ENCODE peak calls at places on chromosomes 4 and X, in eight cellular contexts. G is A673, I is midbrain, D is MCF 10A, V is uterus, Y is caudate nucleus, N is NCI-H187 treated with DMSO at 0.1 percent for 48 hours, Z is substantia nigra. K is an unnamed sample.

GRCh38 chr4:1212546-1213335 is 36.2 kb downstream of the CTBP1 start:
- DNase-seq in G (no peak), I (no peak), D (no peak), V (no peak), Y (no peak), N (no peak), Z (no peak), K (no peak)

GRCh38 chrX:64975491-64975890 is 759 bp downstream of the ZC4H2 start:
- DNase-seq in G (no peak), I (peak; percentile 10), D (peak; percentile 36), V (peak; percentile 25), Y (no peak), N (no peak), Z (peak; percentile 14), K (no peak)

GRCh38 chrX:7192871-7193270 is 44.9 kb upstream of the PUDP start:
- DNase-seq in G (no peak), I (no peak), D (no peak), V (no peak), Y (no peak), N (no peak), Z (no peak), K (no peak)

GRCh38 chr4:33381806-33382205 is 2661.6 kb downstream of the PCDH7 start:
- DNase-seq in G (no peak), I (no peak), D (peak; percentile 73), V (no peak), Y (no peak), N (no peak), Z (no peak), K (no peak)

GRCh38 chrX:134000260-134001245 is 15.2 kb upstream of the GPC3 start:
- DNase-seq in G (no peak), I (no peak), D (no peak), V (no peak), Y (no peak), N (no peak), Z (no peak), K (no peak)

GRCh38 chr4:90174622-90175023 is 47.4 kb downstream of the CCSER1 start:
- DNase-seq in G (no peak), I (no peak), D (no peak), V (no peak), Y (no peak), N (no peak), Z (no peak), K (no peak)

GRCh38 chr4:153257151-153257620 is 52.9 kb downstream of the TRIM2 start:
- DNase-seq in G (peak; percentile 89), I (peak; percentile 80), D (no peak), V (peak; percentile 53), Y (peak; percentile 81), N (no peak), Z (peak; percentile 50), K (no peak)

GRCh38 chrX:1111543-1112300 is 100.7 kb downstream of the CRLF2 start:
- DNase-seq in G (no peak), I (no peak), D (no peak), V (no peak), Y (no peak), N (no peak), Z (no peak), K (no peak)

GRCh38 chrX:55908685-55909212 is 191.2 kb downstream of the RRAGB start:
- DNase-seq in G (no peak), I (peak; percentile 6), D (peak; percentile 10), V (no peak), Y (no peak), N (no peak), Z (no peak), K (peak; percentile 8)

GRCh38 chrX:137567474-137568232 is 1.7 kb downstream of the ZIC3 start:
- DNase-seq in G (peak; percentile 58), I (no peak), D (no peak), V (no peak), Y (no peak), N (no peak), Z (no peak), K (no peak)

GRCh38 chr4:1204828-1205591 is 32.6 kb upstream of the SPON2 start:
- DNase-seq in G (no peak), I (no peak), D (no peak), V (peak; percentile 23), Y (no peak), N (no peak), Z (no peak), K (no peak)

GRCh38 chr4:16772366-16772850 is 126.0 kb downstream of the LDB2 start:
- DNase-seq in G (peak; percentile 65), I (no peak), D (no peak), V (no peak), Y (no peak), N (no peak), Z (no peak), K (no peak)

GRCh38 chr4:128604840-128605239 is 204.7 kb upstream of the JADE1 start:
- DNase-seq in G (no peak), I (no peak), D (peak; percentile 39), V (no peak), Y (no peak), N (no peak), Z (no peak), K (no peak)

GRCh38 chr4:8100696-8101095 is 57.9 kb downstream of the ABLIM2 start:
- DNase-seq in G (no peak), I (no peak), D (peak; percentile 85), V (no peak), Y (no peak), N (no peak), Z (no peak), K (no peak)

GRCh38 chr4:153072661-153073060 is 131.6 kb upstream of the TRIM2 start:
- DNase-seq in G (no peak), I (no peak), D (no peak), V (no peak), Y (no peak), N (no peak), Z (no peak), K (no peak)

GRCh38 chrX:152819732-152820131 is 10.8 kb downstream of the CETN2 start:
- DNase-seq in G (no peak), I (no peak), D (peak; percentile 12), V (no peak), Y (no peak), N (no peak), Z (no peak), K (no peak)

GRCh38 chrX:35380808-35381700 is 417.1 kb upstream of the MAGEB16 start:
- DNase-seq in G (peak; percentile 55), I (no peak), D (peak; percentile 56), V (no peak), Y (no peak), N (no peak), Z (no peak), K (no peak)

GRCh38 chrX:149539283-149540132 is 1.3 kb upstream of the EOLA1 start:
- DNase-seq in G (peak; percentile 91), I (peak; percentile 65), D (peak; percentile 85), V (peak; percentile 89), Y (peak; percentile 91), N (peak; percentile 99), Z (peak; percentile 85), K (peak; percentile 72)

GRCh38 chr4:48931459-48931858 is 24.9 kb upstream of the OCIAD2 start:
- DNase-seq in G (no peak), I (no peak), D (no peak), V (no peak), Y (no peak), N (no peak), Z (no peak), K (no peak)

GRCh38 chrX:72572248-72573157 is at the start of gene HDAC8:
- DNase-seq in G (peak; percentile 80), I (peak; percentile 79), D (peak; percentile 75), V (peak; percentile 57), Y (peak; percentile 15), N (peak; percentile 11), Z (peak; percentile 41), K (peak; percentile 64)

GRCh38 chr4:139184129-139184528 is 7.1 kb upstream of the ELF2 start:
- DNase-seq in G (peak; percentile 48), I (peak; percentile 5), D (peak; percentile 54), V (no peak), Y (no peak), N (no peak), Z (no peak), K (no peak)

GRCh38 chr4:54100607-54101189 is 735 bp downstream of the GSX2 start:
- DNase-seq in G (no peak), I (no peak), D (no peak), V (no peak), Y (no peak), N (no peak), Z (no peak), K (no peak)

K was measured in DMS79.